ENCODE peak calls at places on chromosomes 11 and 22, in ten cellular contexts. T, B, J, Y, Q, C, G, P, A and L are unnamed samples.

GRCh38 chr11:116792869-116793475 is 1.3 kb upstream of the APOA5 start:
- DNase-seq in T (no peak), B (no peak), J (no peak), Y (no peak), Q (no peak), C (no peak), G (no peak), P (no peak), A (no peak), L (no peak)

GRCh38 chr11:110148775-110149744 is 55.9 kb downstream of the ZC3H12C start:
- DNase-seq in T (peak), B (no peak), J (no peak), Y (peak), Q (no peak), C (no peak), G (no peak), P (no peak), A (no peak), L (peak)

GRCh38 chr11:111459506-111460270 is 52.5 kb downstream of the BTG4 start:
- DNase-seq in T (no peak), B (no peak), J (no peak), Y (no peak), Q (no peak), C (no peak), G (no peak), P (no peak), A (no peak), L (no peak)

GRCh38 chr11:57310630-57311086 is 14.1 kb downstream of the TNKS1BP1 start:
- DNase-seq in T (no peak), B (no peak), J (no peak), Y (no peak), Q (no peak), C (no peak), G (no peak), P (no peak), A (no peak), L (no peak)

GRCh38 chr11:122748968-122749687 is 89.2 kb upstream of the CRTAM start:
- DNase-seq in T (no peak), B (peak), J (no peak), Y (peak), Q (no peak), C (no peak), G (no peak), P (peak), A (no peak), L (peak)

GRCh38 chr11:62456630-62457029 is 37.8 kb downstream of the SCGB1A1 start:
- DNase-seq in T (peak), B (no peak), J (no peak), Y (no peak), Q (no peak), C (no peak), G (no peak), P (no peak), A (no peak), L (no peak)

GRCh38 chr22:47859891-47860290 is 1097.4 kb downstream of the TBC1D22A start:
- DNase-seq in T (no peak), B (no peak), J (no peak), Y (no peak), Q (no peak), C (no peak), G (no peak), P (no peak), A (no peak), L (no peak)

GRCh38 chr22:44030051-44030701 is 6.1 kb downstream of the PARVB start:
- DNase-seq in T (no peak), B (no peak), J (no peak), Y (no peak), Q (no peak), C (no peak), G (no peak), P (no peak), A (no peak), L (no peak)

GRCh38 chr11:92504004-92504403 is 279.4 kb downstream of the FAT3 start:
- DNase-seq in T (no peak), B (no peak), J (no peak), Y (no peak), Q (no peak), C (no peak), G (no peak), P (no peak), A (no peak), L (no peak)

GRCh38 chr11:130827697-130828377 is 88.4 kb downstream of the SNX19 start:
- DNase-seq in T (peak), B (peak), J (no peak), Y (peak), Q (no peak), C (no peak), G (peak), P (no peak), A (no peak), L (peak)

GRCh38 chr11:84390441-84391078 is 1104.4 kb upstream of the CCDC90B start:
- DNase-seq in T (peak), B (no peak), J (no peak), Y (no peak), Q (no peak), C (no peak), G (no peak), P (no peak), A (no peak), L (peak)

GRCh38 chr11:2796091-2796490 is 89.5 kb downstream of the CDKN1C start:
- DNase-seq in T (no peak), B (no peak), J (no peak), Y (no peak), Q (no peak), C (no peak), G (peak), P (no peak), A (no peak), L (no peak)

GRCh38 chr11:64055077-64055476 is 19.3 kb downstream of the FLRT1 start:
- DNase-seq in T (no peak), B (no peak), J (no peak), Y (no peak), Q (no peak), C (no peak), G (no peak), P (no peak), A (no peak), L (no peak)

GRCh38 chr11:69842746-69843528 is 23.7 kb upstream of the FGF3 start:
- DNase-seq in T (no peak), B (no peak), J (no peak), Y (no peak), Q (no peak), C (no peak), G (no peak), P (no peak), A (no peak), L (no peak)

GRCh38 chr11:35820614-35821013 is 123.2 kb upstream of the LDLRAD3 start:
- DNase-seq in T (no peak), B (no peak), J (no peak), Y (no peak), Q (no peak), C (no peak), G (no peak), P (no peak), A (no peak), L (no peak)

GRCh38 chr11:82465481-82465880 is 268.2 kb downstream of the FAM181B start:
- DNase-seq in T (no peak), B (no peak), J (no peak), Y (no peak), Q (no peak), C (no peak), G (no peak), P (no peak), A (no peak), L (no peak)

GRCh38 chr11:119505861-119506260 is 82.9 kb upstream of the THY1 start:
- DNase-seq in T (no peak), B (no peak), J (no peak), Y (no peak), Q (no peak), C (no peak), G (no peak), P (no peak), A (no peak), L (no peak)

GRCh38 chr11:31133064-31133463 is 236.5 kb downstream of the DCDC1 start:
- DNase-seq in T (no peak), B (no peak), J (no peak), Y (no peak), Q (no peak), C (no peak), G (no peak), P (no peak), A (no peak), L (no peak)

GRCh38 chr22:23119492-23120414 is 22.0 kb downstream of the RSPH14 start:
- DNase-seq in T (no peak), B (peak), J (no peak), Y (no peak), Q (no peak), C (no peak), G (no peak), P (peak), A (peak), L (no peak)

GRCh38 chr22:31730344-31730711 is 19.6 kb downstream of the PRR14L start:
- DNase-seq in T (no peak), B (no peak), J (no peak), Y (no peak), Q (no peak), C (no peak), G (no peak), P (no peak), A (no peak), L (no peak)

GRCh38 chr11:121661796-121662508 is 209.2 kb upstream of the SORL1-AS1 start:
- DNase-seq in T (no peak), B (no peak), J (no peak), Y (no peak), Q (no peak), C (no peak), G (no peak), P (no peak), A (no peak), L (no peak)